ENCODE peak calls at places on chromosomes 1 and 21, in eight cellular contexts. I, W, A, X, O, Z, N and B are unnamed samples.

GRCh38 chr1:7388488-7389185 is 382.5 kb upstream of the VAMP3 start:
- DNase-seq in X (no peak), O (no peak), Z (peak), N (peak), W (no peak), I (no peak), A (peak), B (no peak)

GRCh38 chr1:98813738-98814309 is 152.3 kb downstream of the SNX7 start:
- DNase-seq in A (no peak), Z (no peak), I (no peak), X (no peak), W (no peak), N (no peak), O (no peak), B (no peak)

GRCh38 chr1:117573386-117574040 is 32.3 kb upstream of the TENT5C start:
- DNase-seq in I (no peak), X (peak), A (peak), Z (peak), N (no peak), O (no peak), W (no peak), B (no peak)

GRCh38 chr1:97119775-97120174 is 398.2 kb downstream of the PTBP2 start:
- DNase-seq in X (no peak), I (no peak), N (no peak), O (no peak), W (no peak), A (no peak), Z (no peak), B (no peak)

GRCh38 chr21:37915941-37916794 is at the start of gene KCNJ6:
- DNase-seq in I (no peak), N (peak), X (peak), O (no peak), W (no peak), A (peak), Z (peak), B (peak)

GRCh38 chr1:150194381-150195031 is 41.4 kb downstream of the ANP32E start:
- DNase-seq in O (no peak), Z (peak), A (no peak), I (peak), N (no peak), X (no peak), W (peak), B (no peak)

GRCh38 chr1:94022471-94023189 is 98.3 kb downstream of the ABCA4 start:
- DNase-seq in Z (peak), I (peak), W (peak), A (peak), O (no peak), N (peak), X (peak), B (peak)

GRCh38 chr1:6365047-6365446 is 28.5 kb downstream of the ACOT7 start:
- DNase-seq in O (no peak), W (no peak), X (no peak), Z (no peak), I (no peak), N (no peak), A (no peak), B (no peak)

GRCh38 chr1:175935166-175935565 is 191.8 kb upstream of the TNR start:
- DNase-seq in I (no peak), A (no peak), X (no peak), W (no peak), Z (no peak), N (no peak), O (no peak), B (no peak)

GRCh38 chr1:93617670-93618488 is 63.8 kb downstream of the BCAR3 start:
- DNase-seq in A (no peak), N (no peak), W (no peak), O (no peak), I (no peak), Z (no peak), X (no peak), B (no peak)

GRCh38 chr1:156337052-156337887 is 822 bp downstream of the CCT3 start:
- DNase-seq in I (no peak), X (no peak), Z (peak), W (no peak), O (no peak), A (peak), N (no peak), B (peak)

GRCh38 chr1:43329995-43330751 is 7.4 kb upstream of the MPL start:
- DNase-seq in W (no peak), I (no peak), O (no peak), N (peak), X (no peak), A (peak), Z (peak), B (peak)

GRCh38 chr1:216499581-216500272 is 76.5 kb upstream of the USH2A start:
- DNase-seq in A (no peak), O (no peak), X (no peak), Z (no peak), N (no peak), W (no peak), I (no peak), B (no peak)

GRCh38 chr1:103788377-103788776 is 38.7 kb downstream of the AMY1C start:
- DNase-seq in N (no peak), W (no peak), O (no peak), Z (peak), I (no peak), A (peak), X (no peak), B (peak)

GRCh38 chr1:87212431-87213125 is 116.1 kb upstream of the LMO4 start:
- DNase-seq in O (no peak), W (no peak), X (no peak), A (no peak), Z (peak), I (peak), N (no peak), B (no peak)

GRCh38 chr1:5514519-5515183 is 477.6 kb downstream of the NPHP4 start:
- DNase-seq in W (no peak), A (peak), I (no peak), N (peak), Z (peak), X (no peak), O (peak), B (peak)

GRCh38 chr1:96409689-96410088 is 311.9 kb upstream of the PTBP2 start:
- DNase-seq in A (no peak), N (no peak), Z (no peak), O (no peak), W (no peak), I (no peak), X (no peak), B (no peak)

GRCh38 chr1:233518344-233518743 is 95.6 kb upstream of the KCNK1 start:
- DNase-seq in Z (peak), I (no peak), O (no peak), W (no peak), N (no peak), X (no peak), A (peak), B (no peak)

GRCh38 chr1:235158680-235159079 is 2.4 kb downstream of the RBM34 start:
- DNase-seq in Z (no peak), W (no peak), O (no peak), A (no peak), I (no peak), X (no peak), N (no peak), B (no peak)

GRCh38 chr21:34992736-34993135 is 56.4 kb downstream of the RUNX1 start:
- DNase-seq in O (peak), I (peak), X (peak), N (no peak), Z (peak), A (peak), W (no peak), B (no peak)

GRCh38 chr1:18009061-18009728 is 98.4 kb upstream of the IGSF21 start:
- DNase-seq in Z (no peak), W (no peak), I (no peak), O (no peak), X (no peak), A (no peak), N (no peak), B (no peak)

GRCh38 chr1:8987881-8988617 is 38.2 kb downstream of the SLC2A7 start:
- DNase-seq in I (no peak), N (peak), X (no peak), A (peak), W (no peak), O (peak), Z (peak), B (peak)

GRCh38 chr21:46376856-46377453 is 53.0 kb downstream of the PCNT start:
- DNase-seq in Z (no peak), W (no peak), N (peak), A (no peak), X (no peak), I (no peak), O (no peak), B (no peak)

GRCh38 chr1:205274041-205274691 is 46.4 kb downstream of the TMCC2 start:
- DNase-seq in O (no peak), X (no peak), N (no peak), I (no peak), A (no peak), Z (no peak), W (no peak), B (no peak)

GRCh38 chr1:236534164-236534651 is 10.4 kb downstream of the LGALS8 start:
- DNase-seq in O (no peak), Z (peak), A (peak), W (no peak), X (peak), I (peak), N (peak), B (peak)

GRCh38 chr1:180382326-180383115 is 119.9 kb downstream of the ACBD6 start:
- DNase-seq in N (peak), I (no peak), W (no peak), O (no peak), A (peak), X (no peak), Z (peak), B (no peak)

GRCh38 chr1:204736861-204737260 is 51.3 kb upstream of the LRRN2 start:
- DNase-seq in O (no peak), X (no peak), N (no peak), A (no peak), W (no peak), I (no peak), Z (no peak), B (no peak)

GRCh38 chr1:39268906-39269305 is 64.4 kb downstream of the MACF1 start:
- DNase-seq in W (no peak), I (no peak), N (no peak), O (no peak), X (no peak), Z (peak), A (no peak), B (peak)

GRCh38 chr1:234737915-234738314 is 127.9 kb upstream of the IRF2BP2 start:
- DNase-seq in N (no peak), Z (no peak), W (no peak), X (no peak), O (no peak), A (no peak), I (no peak), B (no peak)

GRCh38 chr1:204726478-204726877 is 40.9 kb upstream of the LRRN2 start:
- DNase-seq in Z (peak), W (no peak), A (peak), O (no peak), X (no peak), N (peak), I (no peak), B (peak)

GRCh38 chr1:218969021-218969420 is 204.7 kb upstream of the LYPLAL1 start:
- DNase-seq in Z (no peak), N (no peak), I (peak), W (no peak), X (peak), A (peak), O (no peak), B (no peak)

GRCh38 chr1:37602750-37603694 is 7.3 kb upstream of the GNL2 start:
- DNase-seq in X (no peak), A (peak), O (no peak), I (no peak), W (no peak), N (peak), Z (no peak), B (no peak)

GRCh38 chr1:173253046-173253445 is 45.9 kb upstream of the TNFSF4 start:
- DNase-seq in X (no peak), I (no peak), Z (peak), A (peak), O (no peak), N (no peak), W (no peak), B (peak)

GRCh38 chr1:173249349-173249748 is 42.2 kb upstream of the TNFSF4 start:
- DNase-seq in O (no peak), X (no peak), W (no peak), I (no peak), N (no peak), Z (peak), A (peak), B (peak)

GRCh38 chr1:173257805-173258204 is 50.7 kb upstream of the TNFSF4 start:
- DNase-seq in Z (peak), N (no peak), W (no peak), O (no peak), I (no peak), A (no peak), X (no peak), B (no peak)

GRCh38 chr1:173258484-173259264 is 51.5 kb upstream of the TNFSF4 start:
- DNase-seq in N (no peak), W (no peak), A (no peak), Z (peak), I (no peak), O (no peak), X (no peak), B (no peak)

GRCh38 chr1:173255214-173255813 is 48.2 kb upstream of the TNFSF4 start:
- DNase-seq in I (no peak), X (peak), A (peak), O (peak), N (peak), Z (peak), W (no peak), B (peak)
- TF ChIP-seq CTCF in I (peak), X (peak), A (peak), O (peak), N (peak), Z (peak), W (peak), B (peak)

DNA sequence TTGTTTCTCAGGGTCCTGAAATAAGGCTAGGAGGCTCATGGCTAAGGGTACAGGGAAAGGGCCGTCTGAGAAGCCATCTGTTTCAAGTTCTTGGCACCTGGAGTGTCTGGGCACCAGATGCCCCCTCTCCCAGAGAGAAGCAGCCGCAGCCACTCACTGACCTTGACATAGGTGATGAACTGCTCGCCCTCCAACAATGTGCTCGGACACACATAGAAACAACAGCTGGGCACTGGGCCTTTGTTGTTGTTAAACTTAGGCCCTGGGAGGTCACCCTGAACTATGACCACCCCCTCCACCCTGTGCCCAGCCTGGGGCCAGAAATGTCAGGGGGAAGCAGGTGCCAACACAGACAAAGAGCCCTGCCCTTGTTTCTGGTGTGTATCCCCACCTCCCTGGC is 9.3 kb upstream of the TNNI1 start:
- DNase-seq in W (no peak), Z (no peak), A (no peak), N (no peak), X (no peak), O (no peak), I (no peak), B (no peak)
- H3K4me3 ChIP-seq in W (no peak), Z (no peak), A (no peak), N (no peak), X (no peak), O (no peak), I (no peak), B (no peak)

GRCh38 chr1:197180252-197180878 is 33.9 kb upstream of the ASPM start:
- DNase-seq in O (no peak), X (peak), Z (peak), N (peak), W (peak), I (peak), A (peak), B (peak)

GRCh38 chr1:197174818-197175217 is 28.3 kb upstream of the ASPM start:
- DNase-seq in W (no peak), N (no peak), O (no peak), I (no peak), X (no peak), A (no peak), Z (no peak), B (no peak)

GRCh38 chr1:197181982-197182381 is 35.5 kb upstream of the ASPM start:
- DNase-seq in W (no peak), I (no peak), Z (no peak), X (no peak), O (no peak), N (no peak), A (no peak), B (no peak)

GRCh38 chr1:197182716-197183115 is 36.2 kb upstream of the ASPM start:
- DNase-seq in N (no peak), W (no peak), A (no peak), Z (no peak), X (no peak), I (no peak), O (no peak), B (no peak)

GRCh38 chr1:197178998-197179397 is 32.5 kb upstream of the ASPM start:
- DNase-seq in O (no peak), X (no peak), Z (peak), N (peak), W (no peak), A (peak), I (peak), B (peak)
- TF ChIP-seq CTCF in O (no peak), X (no peak), Z (peak), N (no peak), W (no peak), A (peak), I (peak), B (peak)

GRCh38 chr1:207091185-207091906 is 2.7 kb downstream of the C4BPB start:
- DNase-seq in W (no peak), Z (no peak), X (no peak), N (no peak), I (no peak), O (no peak), A (no peak), B (no peak)
- H3K4me3 ChIP-seq in W (no peak), Z (no peak), X (no peak), N (no peak), I (no peak), O (no peak), A (no peak), B (no peak)

GRCh38 chr1:153515504-153516394 is 20.0 kb downstream of the S100A6 start:
- DNase-seq in O (no peak), I (no peak), A (no peak), N (no peak), W (no peak), X (no peak), Z (no peak), B (no peak)

GRCh38 chr1:153509729-153510354 is 25.9 kb downstream of the S100A6 start:
- DNase-seq in N (peak), O (no peak), I (no peak), W (no peak), X (no peak), Z (no peak), A (peak), B (peak)

GRCh38 chr1:153513666-153514065 is 22.1 kb downstream of the S100A6 start:
- DNase-seq in W (no peak), X (no peak), A (no peak), I (no peak), N (no peak), O (no peak), Z (no peak), B (no peak)

GRCh38 chr1:153510984-153511410 is 24.8 kb downstream of the S100A6 start:
- DNase-seq in I (no peak), X (peak), A (peak), Z (peak), N (peak), W (no peak), O (peak), B (peak)

DNA sequence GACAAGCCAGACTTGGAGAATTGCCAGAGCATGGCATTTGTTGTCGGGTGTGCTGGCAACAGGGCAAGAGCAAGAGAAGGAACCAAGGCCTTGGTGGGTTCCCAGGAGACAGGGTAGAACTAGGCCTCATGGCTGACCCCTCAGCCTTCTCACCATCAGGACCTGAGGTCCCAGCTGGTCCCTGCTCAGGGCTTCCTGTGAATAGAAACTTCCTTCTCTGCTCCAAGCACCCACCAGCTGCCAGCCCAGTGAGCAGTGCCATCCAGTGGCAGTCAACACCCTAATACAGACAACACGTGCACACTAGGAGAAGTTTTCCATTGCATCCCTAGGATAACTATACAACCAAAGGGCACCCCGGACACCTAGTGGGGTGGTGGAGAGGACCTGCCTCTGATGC is 22.8 kb downstream of the S100A6 start:
- DNase-seq in O (no peak), I (no peak), W (no peak), A (no peak), X (no peak), N (no peak), Z (no peak), B (no peak)
- TF ChIP-seq CTCF in O (no peak), I (no peak), W (no peak), A (no peak), X (no peak), N (no peak), Z (no peak), B (no peak)

DNA sequence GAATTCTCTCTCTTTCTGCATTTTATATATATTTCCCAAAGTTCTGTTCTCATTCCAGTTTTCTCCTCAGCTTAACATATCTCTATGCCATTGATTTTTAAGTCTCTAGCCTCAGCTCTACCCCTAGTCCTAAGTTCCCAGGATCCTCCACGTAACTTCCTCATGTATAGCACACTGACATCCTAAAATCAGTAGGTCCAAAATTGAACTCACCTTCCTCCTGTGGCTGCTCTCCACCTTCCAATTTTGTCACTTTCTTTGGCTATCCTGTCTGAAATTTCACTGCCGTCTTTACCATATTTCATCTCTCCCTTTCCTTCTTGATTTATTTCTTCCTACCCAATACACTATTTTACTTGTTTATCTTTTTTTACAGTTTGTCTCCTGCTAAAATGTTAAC is 1.5 kb downstream of the SLAMF6 start:
- DNase-seq in O (no peak), I (no peak), Z (no peak), X (no peak), A (no peak), N (no peak), W (no peak), B (no peak)
- H3K4me3 ChIP-seq in O (peak), I (no peak), Z (no peak), X (no peak), A (no peak), N (no peak), W (no peak), B (no peak)